ENCODE peak calls at places on chromosomes 3 and 15, in eight cellular contexts. One of them, this sample, is unnamed. For H3K4me1, the result is how much of the 10 kb centered on the place peaks cover.

GRCh38 chr15:59687831-59688230 is 1.3 kb downstream of the BNIP2 start:
- DNase-seq in H9: no peak
- DNase-seq in CD8-positive, alpha-beta memory T cell: peak
- DNase-seq in right cardiac atrium: no peak
- DNase-seq in prostate gland: no peak
- DNase-seq in CD8-positive, alpha-beta T cell: no peak
- DNase-seq in A549: no peak
- DNase-seq in Karpas-422: peak
- DNase-seq in this sample: no peak

GRCh38 chr3:124707667-124708066 is 22.6 kb upstream of the UMPS start:
- DNase-seq in prostate gland: no peak
- DNase-seq in CD8-positive, alpha-beta memory T cell: no peak
- DNase-seq in Karpas-422: no peak
- DNase-seq in right cardiac atrium: no peak
- DNase-seq in CD8-positive, alpha-beta T cell: no peak
- DNase-seq in A549: no peak
- DNase-seq in H9: peak
- DNase-seq in this sample: no peak

GRCh38 chr3:177131927-177132636 is 65.2 kb downstream of the TBL1XR1 start:
- DNase-seq in Karpas-422: no peak
- DNase-seq in right cardiac atrium: no peak
- DNase-seq in A549: no peak
- DNase-seq in CD8-positive, alpha-beta memory T cell: no peak
- DNase-seq in H9: no peak
- DNase-seq in prostate gland: no peak
- DNase-seq in CD8-positive, alpha-beta T cell: no peak
- DNase-seq in this sample: no peak

GRCh38 chr15:83356516-83357399 is 72.3 kb upstream of the BNC1 start:
- DNase-seq in A549: no peak
- DNase-seq in CD8-positive, alpha-beta T cell: no peak
- DNase-seq in prostate gland: no peak
- DNase-seq in H9: no peak
- DNase-seq in right cardiac atrium: no peak
- DNase-seq in Karpas-422: no peak
- DNase-seq in CD8-positive, alpha-beta memory T cell: no peak
- DNase-seq in this sample: no peak

GRCh38 chr3:197427013-197427412 is 128.6 kb upstream of the DLG1 start:
- DNase-seq in A549: no peak
- DNase-seq in right cardiac atrium: no peak
- DNase-seq in Karpas-422: no peak
- DNase-seq in CD8-positive, alpha-beta T cell: no peak
- DNase-seq in H9: no peak
- DNase-seq in CD8-positive, alpha-beta memory T cell: no peak
- DNase-seq in prostate gland: no peak
- DNase-seq in this sample: no peak

GRCh38 chr15:100997442-100997841 is 78.3 kb downstream of the LRRK1 start:
- DNase-seq in prostate gland: no peak
- DNase-seq in CD8-positive, alpha-beta memory T cell: no peak
- DNase-seq in H9: no peak
- DNase-seq in CD8-positive, alpha-beta T cell: no peak
- DNase-seq in A549: no peak
- DNase-seq in right cardiac atrium: no peak
- DNase-seq in Karpas-422: no peak
- DNase-seq in this sample: no peak

GRCh38 chr3:79392479-79392878 is 375.3 kb downstream of the ROBO1 start:
- DNase-seq in prostate gland: no peak
- DNase-seq in CD8-positive, alpha-beta T cell: no peak
- DNase-seq in CD8-positive, alpha-beta memory T cell: no peak
- DNase-seq in right cardiac atrium: no peak
- DNase-seq in A549: no peak
- DNase-seq in H9: no peak
- DNase-seq in Karpas-422: no peak
- DNase-seq in this sample: no peak

GRCh38 chr3:22353126-22353525 is 602.1 kb upstream of the ZNF385D start:
- DNase-seq in right cardiac atrium: no peak
- DNase-seq in A549: no peak
- DNase-seq in Karpas-422: no peak
- DNase-seq in CD8-positive, alpha-beta memory T cell: no peak
- DNase-seq in prostate gland: no peak
- DNase-seq in CD8-positive, alpha-beta T cell: no peak
- DNase-seq in H9: no peak
- DNase-seq in this sample: no peak

GRCh38 chr15:79505956-79506355 is 73.8 kb downstream of the MINAR1 start:
- DNase-seq in right cardiac atrium: no peak
- DNase-seq in Karpas-422: no peak
- DNase-seq in CD8-positive, alpha-beta T cell: no peak
- DNase-seq in H9: no peak
- DNase-seq in A549: no peak
- DNase-seq in CD8-positive, alpha-beta memory T cell: no peak
- DNase-seq in prostate gland: no peak
- DNase-seq in this sample: no peak

GRCh38 chr15:65752151-65752700 is 39.9 kb downstream of the DENND4A start:
- DNase-seq in Karpas-422: no peak
- DNase-seq in prostate gland: no peak
- DNase-seq in CD8-positive, alpha-beta memory T cell: no peak
- DNase-seq in H9: no peak
- DNase-seq in right cardiac atrium: no peak
- DNase-seq in CD8-positive, alpha-beta T cell: no peak
- DNase-seq in A549: no peak
- DNase-seq in this sample: no peak

GRCh38 chr3:144107923-144108322 is 136.3 kb downstream of the DIPK2A start:
- DNase-seq in prostate gland: no peak
- DNase-seq in CD8-positive, alpha-beta T cell: no peak
- DNase-seq in right cardiac atrium: no peak
- DNase-seq in CD8-positive, alpha-beta memory T cell: no peak
- DNase-seq in H9: no peak
- DNase-seq in A549: no peak
- DNase-seq in Karpas-422: no peak
- DNase-seq in this sample: no peak

GRCh38 chr15:88894348-88894818 is 961 bp downstream of the HAPLN3 start:
- DNase-seq in right cardiac atrium: peak
- DNase-seq in Karpas-422: peak
- DNase-seq in H9: peak
- DNase-seq in CD8-positive, alpha-beta memory T cell: peak
- DNase-seq in A549: peak
- DNase-seq in CD8-positive, alpha-beta T cell: peak
- DNase-seq in prostate gland: peak
- DNase-seq in this sample: no peak

GRCh38 chr15:57611938-57612337 is 20.2 kb downstream of the MYZAP start:
- DNase-seq in CD8-positive, alpha-beta memory T cell: no peak
- DNase-seq in H9: no peak
- DNase-seq in prostate gland: peak
- DNase-seq in A549: peak
- DNase-seq in CD8-positive, alpha-beta T cell: no peak
- DNase-seq in right cardiac atrium: peak
- DNase-seq in Karpas-422: no peak
- DNase-seq in this sample: no peak

GRCh38 chr3:11689749-11690148 is 46.0 kb upstream of the VGLL4 start:
- DNase-seq in prostate gland: no peak
- DNase-seq in CD8-positive, alpha-beta T cell: no peak
- DNase-seq in right cardiac atrium: no peak
- DNase-seq in H9: no peak
- DNase-seq in Karpas-422: no peak
- DNase-seq in CD8-positive, alpha-beta memory T cell: no peak
- DNase-seq in A549: no peak
- DNase-seq in this sample: no peak

GRCh38 chr15:90145259-90145658 is 43.0 kb upstream of the IDH2 start:
- DNase-seq in A549: no peak
- DNase-seq in CD8-positive, alpha-beta memory T cell: no peak
- DNase-seq in right cardiac atrium: no peak
- DNase-seq in H9: no peak
- DNase-seq in Karpas-422: no peak
- DNase-seq in CD8-positive, alpha-beta T cell: no peak
- DNase-seq in prostate gland: no peak
- DNase-seq in this sample: no peak

GRCh38 chr3:67094769-67095168 is 96.7 kb downstream of the KBTBD8 start:
- DNase-seq in right cardiac atrium: no peak
- DNase-seq in Karpas-422: no peak
- DNase-seq in CD8-positive, alpha-beta T cell: no peak
- DNase-seq in CD8-positive, alpha-beta memory T cell: no peak
- DNase-seq in A549: no peak
- DNase-seq in prostate gland: peak
- DNase-seq in H9: no peak
- DNase-seq in this sample: no peak

GRCh38 chr3:79808515-79808914 is 40.7 kb upstream of the ROBO1 start:
- DNase-seq in prostate gland: no peak
- DNase-seq in right cardiac atrium: no peak
- DNase-seq in CD8-positive, alpha-beta T cell: no peak
- DNase-seq in CD8-positive, alpha-beta memory T cell: no peak
- DNase-seq in Karpas-422: no peak
- DNase-seq in H9: no peak
- DNase-seq in A549: no peak
- DNase-seq in this sample: no peak

GRCh38 chr3:97692831-97693230 is 71.7 kb upstream of the ARL6 start:
- DNase-seq in prostate gland: no peak
- DNase-seq in CD8-positive, alpha-beta memory T cell: no peak
- DNase-seq in right cardiac atrium: no peak
- DNase-seq in CD8-positive, alpha-beta T cell: no peak
- DNase-seq in H9: no peak
- DNase-seq in Karpas-422: no peak
- DNase-seq in A549: no peak
- DNase-seq in this sample: no peak

GRCh38 chr15:63054985-63055384 is 12.4 kb downstream of the TPM1 start:
- DNase-seq in H9: no peak
- DNase-seq in Karpas-422: no peak
- DNase-seq in A549: peak
- DNase-seq in right cardiac atrium: no peak
- DNase-seq in CD8-positive, alpha-beta memory T cell: no peak
- DNase-seq in prostate gland: no peak
- DNase-seq in CD8-positive, alpha-beta T cell: no peak
- DNase-seq in this sample: no peak
- H3K4me1 ChIP-seq in H9: under half
- H3K4me1 ChIP-seq in Karpas-422: under half
- H3K4me1 ChIP-seq in A549: half or more
- H3K4me1 ChIP-seq in right cardiac atrium: under half
- H3K4me1 ChIP-seq in CD8-positive, alpha-beta memory T cell: under half
- H3K4me1 ChIP-seq in prostate gland: under half
- H3K4me1 ChIP-seq in CD8-positive, alpha-beta T cell: under half
- H3K4me1 ChIP-seq in this sample: half or more

DNA sequence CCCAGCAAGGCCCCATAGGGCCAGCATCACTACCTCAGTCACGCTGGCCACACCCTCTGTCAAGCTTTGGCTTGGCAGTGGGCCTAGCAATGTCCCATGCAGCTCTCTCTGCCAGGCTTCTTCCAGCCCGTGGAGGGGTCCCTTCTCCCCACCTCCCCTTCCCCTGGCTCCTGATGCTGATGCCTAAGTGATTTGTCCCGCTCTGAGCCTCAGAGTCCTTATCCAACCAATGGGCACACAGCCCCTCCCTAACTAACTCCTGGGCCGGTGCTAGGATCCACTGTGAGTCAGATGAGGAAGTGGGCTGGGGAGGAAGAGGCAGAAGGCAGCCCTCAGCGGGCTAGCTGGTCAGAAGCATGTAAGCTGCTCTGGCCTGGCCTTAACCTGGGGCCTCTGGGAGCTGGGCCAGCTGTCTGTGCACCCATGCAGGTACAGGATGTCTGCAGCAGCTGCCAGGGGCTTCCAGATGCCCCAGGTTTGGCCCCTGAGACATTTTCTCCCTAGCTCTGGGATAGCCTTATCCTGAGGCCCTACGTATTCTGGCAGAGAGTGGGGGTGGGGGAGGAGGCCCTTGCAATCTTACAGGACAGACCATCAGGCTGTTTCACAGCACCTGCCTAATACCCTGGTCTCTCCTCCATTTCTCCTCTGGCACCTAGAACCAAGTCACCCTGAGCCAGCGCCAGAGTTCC is 740 bp upstream of the ZBTB47 start:
- DNase-seq in H9: peak
- DNase-seq in right cardiac atrium: peak
- DNase-seq in CD8-positive, alpha-beta T cell: no peak
- DNase-seq in A549: peak
- DNase-seq in prostate gland: no peak
- DNase-seq in Karpas-422: peak
- DNase-seq in CD8-positive, alpha-beta memory T cell: no peak
- DNase-seq in this sample: no peak
- H3K4me1 ChIP-seq in H9: under half
- H3K4me1 ChIP-seq in right cardiac atrium: under half
- H3K4me1 ChIP-seq in CD8-positive, alpha-beta T cell: under half
- H3K4me1 ChIP-seq in A549: under half
- H3K4me1 ChIP-seq in prostate gland: under half
- H3K4me1 ChIP-seq in Karpas-422: under half
- H3K4me1 ChIP-seq in CD8-positive, alpha-beta memory T cell: under half
- H3K4me1 ChIP-seq in this sample: under half

GRCh38 chr15:84727429-84727828 is 11.5 kb upstream of the SEC11A start:
- DNase-seq in CD8-positive, alpha-beta memory T cell: no peak
- DNase-seq in A549: no peak
- DNase-seq in prostate gland: no peak
- DNase-seq in CD8-positive, alpha-beta T cell: no peak
- DNase-seq in Karpas-422: no peak
- DNase-seq in right cardiac atrium: no peak
- DNase-seq in H9: no peak
- DNase-seq in this sample: no peak
- H3K4me1 ChIP-seq in CD8-positive, alpha-beta memory T cell: under half
- H3K4me1 ChIP-seq in A549: under half
- H3K4me1 ChIP-seq in prostate gland: under half
- H3K4me1 ChIP-seq in CD8-positive, alpha-beta T cell: under half
- H3K4me1 ChIP-seq in Karpas-422: under half
- H3K4me1 ChIP-seq in right cardiac atrium: under half
- H3K4me1 ChIP-seq in H9: under half
- H3K4me1 ChIP-seq in this sample: under half

GRCh38 chr15:70504305-70504951 is 258.9 kb downstream of the UACA start:
- DNase-seq in CD8-positive, alpha-beta memory T cell: no peak
- DNase-seq in Karpas-422: peak
- DNase-seq in CD8-positive, alpha-beta T cell: no peak
- DNase-seq in prostate gland: no peak
- DNase-seq in right cardiac atrium: peak
- DNase-seq in A549: peak
- DNase-seq in H9: no peak
- DNase-seq in this sample: no peak

GRCh38 chr15:70505971-70506887 is 257.1 kb downstream of the UACA start:
- DNase-seq in H9: peak
- DNase-seq in CD8-positive, alpha-beta T cell: no peak
- DNase-seq in prostate gland: peak
- DNase-seq in Karpas-422: peak
- DNase-seq in CD8-positive, alpha-beta memory T cell: no peak
- DNase-seq in A549: no peak
- DNase-seq in right cardiac atrium: no peak
- DNase-seq in this sample: no peak

GRCh38 chr15:70503798-70504304 is 259.5 kb downstream of the UACA start:
- DNase-seq in CD8-positive, alpha-beta memory T cell: no peak
- DNase-seq in prostate gland: no peak
- DNase-seq in right cardiac atrium: no peak
- DNase-seq in Karpas-422: peak
- DNase-seq in CD8-positive, alpha-beta T cell: no peak
- DNase-seq in H9: no peak
- DNase-seq in A549: no peak
- DNase-seq in this sample: no peak

GRCh38 chr15:70505411-70505919 is 257.9 kb downstream of the UACA start:
- DNase-seq in prostate gland: peak
- DNase-seq in Karpas-422: no peak
- DNase-seq in CD8-positive, alpha-beta T cell: no peak
- DNase-seq in A549: peak
- DNase-seq in CD8-positive, alpha-beta memory T cell: no peak
- DNase-seq in right cardiac atrium: no peak
- DNase-seq in H9: no peak
- DNase-seq in this sample: peak

DNA sequence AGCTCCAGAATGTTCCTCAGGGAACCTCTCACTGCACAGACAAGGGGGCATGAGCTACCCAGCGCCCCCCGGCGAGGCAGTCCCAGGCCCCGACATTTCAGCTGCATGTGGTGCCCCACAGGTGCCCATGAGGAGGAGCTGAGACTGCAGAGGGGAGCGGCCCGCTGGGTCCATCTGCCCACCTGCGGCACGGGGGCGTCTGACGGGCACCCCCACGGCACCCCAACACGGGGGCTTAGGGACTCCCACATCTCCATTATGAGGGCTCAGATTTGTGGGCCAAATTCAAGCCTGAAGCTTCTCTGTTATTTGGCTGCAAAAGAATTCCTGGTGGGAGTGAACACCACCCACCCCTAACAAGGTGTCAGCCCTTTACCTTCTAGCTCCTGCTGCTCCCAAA is 258.4 kb downstream of the UACA start:
- DNase-seq in prostate gland: no peak
- DNase-seq in H9: no peak
- DNase-seq in CD8-positive, alpha-beta memory T cell: no peak
- DNase-seq in A549: no peak
- DNase-seq in right cardiac atrium: no peak
- DNase-seq in CD8-positive, alpha-beta T cell: no peak
- DNase-seq in Karpas-422: no peak
- DNase-seq in this sample: no peak
- H3K4me1 ChIP-seq in prostate gland: under half
- H3K4me1 ChIP-seq in H9: under half
- H3K4me1 ChIP-seq in CD8-positive, alpha-beta memory T cell: under half
- H3K4me1 ChIP-seq in A549: half or more
- H3K4me1 ChIP-seq in right cardiac atrium: under half
- H3K4me1 ChIP-seq in CD8-positive, alpha-beta T cell: under half
- H3K4me1 ChIP-seq in Karpas-422: half or more
- H3K4me1 ChIP-seq in this sample: half or more

This sample was measured in Panc1.